ENCODE peak calls at places on chromosome 19, in nine cellular contexts. Y is Calu3, S is cardiac fibroblast, P is GM23338, O is pancreas, F is thoracic aorta, B is psoas muscle, J is brain microvascular endothelial cell, D is AG09309. U is an unnamed sample.

GRCh38 chr19:54449701-54450069 is 686 bp downstream of the LENG8 start:
- DNase-seq in Y (no peak), S (no peak), P (no peak), O (no peak), F (no peak), B (no peak), J (peak), D (no peak), U (no peak)

GRCh38 chr19:39428309-39429112 is 7.2 kb downstream of the RPS16 start:
- DNase-seq in Y (no peak), S (peak), P (peak), O (peak), F (no peak), B (peak), J (peak), D (peak), U (no peak)

GRCh38 chr19:5993516-5994406 is 15.8 kb upstream of the RANBP3 start:
- DNase-seq in Y (no peak), S (no peak), P (no peak), O (no peak), F (no peak), B (no peak), J (peak), D (no peak), U (no peak)

GRCh38 chr19:58577581-58578429 is 4.7 kb upstream of the MZF1 start:
- DNase-seq in Y (no peak), S (no peak), P (no peak), O (peak), F (no peak), B (no peak), J (no peak), D (no peak), U (no peak)

GRCh38 chr19:40831502-40832430 is 18.5 kb downstream of the CYP2A6 start:
- DNase-seq in Y (peak), S (peak), P (no peak), O (no peak), F (no peak), B (no peak), J (peak), D (peak), U (no peak)

GRCh38 chr19:5303208-5303607 is 37.4 kb downstream of the PTPRS start:
- DNase-seq in Y (no peak), S (no peak), P (no peak), O (no peak), F (no peak), B (peak), J (no peak), D (no peak), U (no peak)

GRCh38 chr19:13951799-13952153 is 533 bp upstream of the DCAF15 start:
- DNase-seq in Y (no peak), S (no peak), P (no peak), O (no peak), F (no peak), B (no peak), J (no peak), D (no peak), U (no peak)

GRCh38 chr19:22144394-22144793 is 52.4 kb downstream of the ZNF676 start:
- DNase-seq in Y (no peak), S (peak), P (peak), O (no peak), F (no peak), B (no peak), J (no peak), D (no peak), U (no peak)

GRCh38 chr19:51410950-51411748 is 6.3 kb downstream of the SIGLEC10 start:
- DNase-seq in Y (no peak), S (no peak), P (no peak), O (no peak), F (no peak), B (no peak), J (no peak), D (no peak), U (no peak)

GRCh38 chr19:19185853-19186728 is 5.9 kb downstream of the BORCS8 start:
- DNase-seq in Y (peak), S (peak), P (peak), O (no peak), F (no peak), B (no peak), J (no peak), D (no peak), U (no peak)
- TF ChIP-seq CTCF in Y (peak), S (peak), P (peak), O (peak), F (peak), B (peak), J (peak), D (peak), U (peak)

DNA sequence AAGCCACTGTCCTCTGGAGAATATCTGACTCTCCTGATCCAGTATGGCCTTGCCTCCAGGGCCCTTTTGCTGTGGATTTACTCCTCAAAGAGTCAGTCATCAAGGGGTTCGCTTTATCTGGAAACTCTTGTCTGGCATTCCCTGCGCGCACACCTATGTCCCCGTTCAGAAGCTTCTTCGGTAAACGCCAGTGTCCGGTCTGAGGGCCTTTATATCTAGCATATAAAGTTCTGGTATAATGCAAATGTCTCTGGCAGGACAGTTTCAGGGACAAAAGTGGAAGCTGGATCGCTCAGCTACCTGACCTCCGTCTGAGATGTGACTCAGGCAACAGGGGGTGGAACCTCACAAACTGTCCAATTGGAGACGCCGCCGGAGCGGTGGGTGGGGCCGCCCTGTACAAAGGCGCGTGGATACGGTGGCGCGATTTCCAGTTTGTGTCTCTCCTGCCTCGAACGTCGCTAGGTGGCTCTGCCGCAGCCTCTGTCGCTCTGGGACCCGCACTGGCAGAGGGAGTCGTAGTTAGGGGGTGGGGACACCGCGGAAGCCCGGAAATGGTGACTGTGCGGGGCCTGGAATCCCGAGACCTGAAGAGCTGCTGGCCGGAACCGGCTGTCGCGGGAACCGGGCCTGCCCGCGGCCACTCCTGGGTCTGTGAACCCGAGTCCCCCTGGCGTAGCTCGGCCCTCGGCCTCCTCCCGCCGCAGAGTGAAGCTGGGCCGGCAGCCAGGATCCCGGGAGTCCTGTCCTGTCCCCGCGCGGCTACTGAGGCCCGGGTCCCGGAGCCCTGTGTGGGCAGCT is 10.6 kb upstream of the ZNF709 start:
- DNase-seq in Y (peak), S (peak), P (peak), O (peak), F (peak), B (peak), J (peak), D (peak), U (peak)
- TF ChIP-seq CTCF in Y (no peak), S (peak), P (peak), O (no peak), F (peak), B (peak), J (peak), D (peak), U (peak)

GRCh38 chr19:36051236-36051635 is 2.8 kb downstream of the THAP8 start:
- DNase-seq in Y (peak), S (no peak), P (peak), O (no peak), F (no peak), B (no peak), J (no peak), D (no peak), U (no peak)
- TF ChIP-seq CTCF in Y (no peak), S (peak), P (peak), O (no peak), F (no peak), B (no peak), J (peak), D (peak), U (peak)

GRCh38 chr19:33022472-33023116 is 42.1 kb downstream of the RHPN2 start:
- DNase-seq in Y (no peak), S (no peak), P (peak), O (no peak), F (no peak), B (no peak), J (no peak), D (no peak), U (no peak)
- TF ChIP-seq CTCF in Y (no peak), S (no peak), P (peak), O (no peak), F (no peak), B (no peak), J (no peak), D (no peak), U (no peak)

GRCh38 chr19:56974554-56975207 is 134.2 kb upstream of the PEG3 start:
- DNase-seq in Y (no peak), S (no peak), P (no peak), O (no peak), F (no peak), B (no peak), J (no peak), D (no peak), U (no peak)

GRCh38 chr19:56978023-56978565 is 137.6 kb upstream of the PEG3 start:
- DNase-seq in Y (no peak), S (no peak), P (no peak), O (no peak), F (no peak), B (no peak), J (no peak), D (no peak), U (no peak)

GRCh38 chr19:56973713-56974553 is 133.4 kb upstream of the PEG3 start:
- DNase-seq in Y (no peak), S (no peak), P (no peak), O (no peak), F (no peak), B (no peak), J (no peak), D (no peak), U (no peak)

GRCh38 chr19:56976300-56976699 is 135.8 kb upstream of the PEG3 start:
- DNase-seq in Y (no peak), S (no peak), P (no peak), O (no peak), F (no peak), B (no peak), J (no peak), D (no peak), U (no peak)

DNA sequence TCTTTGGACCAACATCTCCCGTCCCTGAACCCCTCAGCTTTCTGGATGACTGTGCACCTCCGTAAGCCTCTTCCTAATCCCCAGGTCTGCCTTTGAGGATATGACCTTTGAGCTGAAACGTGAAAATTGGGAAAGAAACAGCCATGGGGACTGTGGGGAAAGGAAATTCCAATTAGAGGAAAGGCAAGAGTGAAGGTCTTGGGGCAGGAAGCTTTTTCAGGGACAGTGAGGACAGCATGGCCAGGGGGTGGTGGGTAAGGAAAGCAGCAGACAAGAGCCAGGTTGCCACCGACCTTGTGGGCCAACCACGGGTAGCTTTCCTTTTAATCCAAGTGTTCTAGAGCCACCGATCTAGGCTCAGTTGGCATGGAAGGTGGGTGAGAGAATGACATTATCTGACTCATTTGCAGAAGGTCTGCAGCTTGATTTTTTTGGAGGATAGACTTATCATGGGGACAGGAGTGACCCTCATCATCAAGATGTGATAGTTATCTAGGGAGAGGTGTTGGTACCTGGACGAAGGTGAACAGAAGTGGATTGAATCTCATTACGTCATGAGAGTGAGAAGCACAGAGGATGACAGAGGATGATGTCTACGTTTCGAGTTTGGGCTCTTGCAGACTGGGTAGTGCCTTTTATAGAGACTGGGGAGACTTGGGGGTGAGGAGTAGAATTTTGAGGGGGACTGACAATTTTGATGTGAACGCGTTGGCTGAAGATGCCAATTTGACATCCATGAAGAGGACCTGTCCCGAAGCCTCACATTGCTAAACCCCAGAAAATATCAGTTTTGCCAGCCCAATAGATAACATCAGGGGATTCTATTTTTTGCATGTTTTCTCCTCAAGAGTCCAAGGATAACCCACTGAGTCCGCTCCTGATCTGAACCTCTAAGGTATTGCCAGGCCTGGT is 136.7 kb upstream of the PEG3 start:
- DNase-seq in Y (no peak), S (no peak), P (no peak), O (no peak), F (no peak), B (no peak), J (no peak), D (no peak), U (no peak)
- TF ChIP-seq CTCF in Y (no peak), S (no peak), P (no peak), O (no peak), F (no peak), B (no peak), J (no peak), D (no peak), U (no peak)

GRCh38 chr19:48255376-48256303 is at the start of gene CARD8:
- DNase-seq in Y (peak), S (peak), P (peak), O (peak), F (peak), B (peak), J (peak), D (no peak), U (no peak)
- TF ChIP-seq CTCF in Y (no peak), S (peak), P (no peak), O (no peak), F (peak), B (no peak), J (peak), D (no peak), U (no peak)

GRCh38 chr19:45349430-45349941 is 8.9 kb downstream of the KLC3 start:
- DNase-seq in Y (no peak), S (no peak), P (no peak), O (no peak), F (no peak), B (no peak), J (no peak), D (no peak), U (no peak)

GRCh38 chr19:45350477-45351058 is 10.0 kb downstream of the KLC3 start:
- DNase-seq in Y (no peak), S (no peak), P (no peak), O (no peak), F (no peak), B (no peak), J (no peak), D (no peak), U (no peak)

GRCh38 chr19:45348367-45349125 is 8.0 kb downstream of the KLC3 start:
- DNase-seq in Y (no peak), S (no peak), P (no peak), O (no peak), F (no peak), B (no peak), J (no peak), D (no peak), U (no peak)

GRCh38 chr19:45347570-45348366 is 7.2 kb downstream of the KLC3 start:
- DNase-seq in Y (no peak), S (no peak), P (no peak), O (no peak), F (no peak), B (no peak), J (no peak), D (no peak), U (no peak)

DNA sequence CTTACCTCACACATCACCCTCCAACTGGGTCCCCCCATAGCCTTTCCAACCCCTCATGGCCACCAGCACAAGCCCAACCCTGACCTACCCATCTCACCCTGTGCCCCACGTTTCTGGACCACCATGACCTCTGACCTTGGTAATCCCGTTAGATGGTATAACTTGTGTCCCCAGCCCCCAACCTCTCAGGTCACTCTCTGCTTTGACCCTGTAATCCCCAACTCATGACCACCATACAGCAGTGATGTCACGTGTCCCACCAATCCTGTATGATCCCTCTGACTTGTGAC is 8.5 kb downstream of the KLC3 start:
- DNase-seq in Y (no peak), S (no peak), P (no peak), O (no peak), F (no peak), B (no peak), J (no peak), D (no peak), U (no peak)
- TF ChIP-seq CTCF in Y (no peak), S (no peak), P (no peak), O (no peak), F (no peak), B (no peak), J (no peak), D (no peak), U (no peak)

GRCh38 chr19:43563816-43564215 is 11.5 kb downstream of the XRCC1 start:
- DNase-seq in Y (no peak), S (no peak), P (no peak), O (no peak), F (no peak), B (no peak), J (no peak), D (no peak), U (no peak)

GRCh38 chr19:43561144-43561970 is 14.0 kb downstream of the XRCC1 start:
- DNase-seq in Y (no peak), S (no peak), P (no peak), O (no peak), F (no peak), B (no peak), J (no peak), D (no peak), U (no peak)

GRCh38 chr19:43562211-43562697 is 13.1 kb downstream of the XRCC1 start:
- DNase-seq in Y (no peak), S (no peak), P (no peak), O (no peak), F (no peak), B (no peak), J (no peak), D (no peak), U (no peak)

GRCh38 chr19:43562698-43563241 is 12.6 kb downstream of the XRCC1 start:
- DNase-seq in Y (no peak), S (peak), P (no peak), O (peak), F (peak), B (peak), J (peak), D (peak), U (no peak)

GRCh38 chr19:43560687-43561086 is 14.6 kb downstream of the XRCC1 start:
- DNase-seq in Y (peak), S (peak), P (peak), O (no peak), F (no peak), B (no peak), J (peak), D (no peak), U (no peak)
- TF ChIP-seq CTCF in Y (no peak), S (peak), P (peak), O (no peak), F (no peak), B (no peak), J (peak), D (peak), U (no peak)

GRCh38 chr19:52535831-52536800 is 8.6 kb downstream of the ZNF808 start:
- DNase-seq in Y (no peak), S (peak), P (peak), O (peak), F (peak), B (peak), J (peak), D (no peak), U (no peak)
- TF ChIP-seq CTCF in Y (no peak), S (peak), P (no peak), O (no peak), F (peak), B (no peak), J (peak), D (peak), U (no peak)

DNA sequence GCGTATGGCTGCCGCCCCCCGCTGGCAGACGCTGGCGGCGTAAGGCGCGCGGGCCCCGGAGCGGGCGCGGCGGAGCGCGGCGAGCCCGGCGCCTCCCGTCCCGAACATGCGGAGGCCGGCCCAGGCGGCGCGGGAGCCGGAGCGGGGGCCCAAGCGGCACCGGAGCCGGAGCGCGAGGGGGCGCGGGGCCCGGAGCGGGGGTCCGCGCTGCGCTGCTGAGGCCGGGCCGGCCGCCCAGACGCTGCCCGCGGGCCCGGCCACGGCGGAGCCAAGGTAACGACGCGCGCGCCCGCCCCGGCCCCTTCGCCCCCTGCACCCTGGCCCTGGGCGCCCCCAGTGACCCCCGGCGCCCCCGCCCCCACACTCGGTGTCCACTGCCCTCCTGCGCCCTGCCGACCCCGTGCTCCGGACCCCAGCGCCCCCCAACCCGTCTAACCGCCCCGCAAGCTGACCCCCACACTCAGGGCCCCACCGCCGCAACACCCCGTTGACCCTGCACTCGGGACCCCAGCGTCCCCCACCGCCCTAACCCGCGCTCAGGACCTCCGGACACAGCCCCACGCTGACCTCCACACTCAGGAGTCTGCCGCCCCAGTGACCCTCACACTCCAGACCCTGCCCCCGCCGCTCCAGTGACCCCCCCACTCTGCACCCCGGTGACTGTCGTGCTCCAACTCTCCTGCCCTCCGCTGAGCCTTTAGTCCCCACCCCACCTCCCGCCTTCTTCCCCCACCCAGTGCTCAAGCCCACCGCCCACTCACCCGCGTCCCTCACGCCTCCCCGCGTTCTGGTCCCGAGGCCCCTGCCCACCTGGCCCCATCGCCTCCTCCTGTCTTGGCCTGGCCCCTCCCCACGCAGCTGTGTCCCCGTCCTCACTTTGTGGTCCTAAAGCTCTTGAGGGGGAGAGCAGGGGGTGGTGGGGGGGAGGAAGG is at the start of gene CSNK1G2:
- DNase-seq in Y (no peak), S (no peak), P (no peak), O (no peak), F (no peak), B (no peak), J (no peak), D (no peak), U (no peak)
- TF ChIP-seq CTCF in Y (no peak), S (no peak), P (no peak), O (no peak), F (no peak), B (peak), J (no peak), D (no peak), U (peak)

U was measured in D721Med.